ENCODE peak calls at places on chromosomes 6 and 20, in five cellular contexts. Q is T-helper 1 cell, Z is mammary epithelial cell, D is astrocyte of the spinal cord, S is left ventricle myocardium inferior. I is an unnamed sample.

GRCh38 chr20:62780696-62781095 is 15.6 kb upstream of the MRGBP start:
- DNase-seq in Q (no peak), Z (no peak), D (no peak), S (no peak), I (no peak)

GRCh38 chr6:134535831-134536230 is 217.9 kb upstream of the SGK1 start:
- DNase-seq in Q (no peak), Z (peak), D (no peak), S (no peak), I (no peak)

GRCh38 chr20:24953204-24953565 is 4.1 kb downstream of the CST7 start:
- DNase-seq in Q (no peak), Z (no peak), D (no peak), S (no peak), I (no peak)

GRCh38 chr6:28258877-28259777 is at the start of gene NKAPL:
- DNase-seq in Q (peak), Z (peak), D (peak), S (peak), I (peak)

GRCh38 chr20:4470375-4470774 is 251.3 kb upstream of the PRND start:
- DNase-seq in Q (no peak), Z (no peak), D (peak), S (no peak), I (peak)

GRCh38 chr6:110041830-110042229 is 63.7 kb downstream of the GPR6 start:
- DNase-seq in Q (no peak), Z (no peak), D (no peak), S (no peak), I (no peak)

GRCh38 chr6:17574871-17575560 is 25.1 kb upstream of the FAM8A1 start:
- DNase-seq in Q (no peak), Z (peak), D (peak), S (no peak), I (peak)

GRCh38 chr6:327538-328183 is 35.4 kb downstream of the DUSP22 start:
- DNase-seq in Q (no peak), Z (no peak), D (peak), S (no peak), I (no peak)

GRCh38 chr6:100023798-100024197 is 29.8 kb upstream of the MCHR2 start:
- DNase-seq in Q (no peak), Z (no peak), D (no peak), S (no peak), I (no peak)

GRCh38 chr6:112253842-112254816 is at the start of gene LAMA4:
- DNase-seq in Q (no peak), Z (peak), D (peak), S (peak), I (peak)

GRCh38 chr6:158607411-158608170 is 37.0 kb downstream of the DYNLT1 start:
- DNase-seq in Q (no peak), Z (no peak), D (peak), S (no peak), I (no peak)

GRCh38 chr6:50128420-50129005 is 78.8 kb upstream of the DEFB112 start:
- DNase-seq in Q (no peak), Z (no peak), D (peak), S (no peak), I (peak)

GRCh38 chr20:57078101-57078500 is 188.3 kb downstream of the BMP7 start:
- DNase-seq in Q (no peak), Z (no peak), D (no peak), S (no peak), I (no peak)

GRCh38 chr20:25254986-25255680 is 7.2 kb downstream of the PYGB start:
- DNase-seq in Q (no peak), Z (peak), D (no peak), S (peak), I (peak)

GRCh38 chr6:51398064-51398740 is 579.5 kb downstream of the TFAP2B start:
- DNase-seq in Q (no peak), Z (peak), D (no peak), S (no peak), I (peak)

GRCh38 chr20:38982291-38982690 is 20.1 kb downstream of the DHX35 start:
- DNase-seq in Q (no peak), Z (peak), D (peak), S (no peak), I (no peak)

GRCh38 chr6:63442870-63443269 is 123.1 kb upstream of the LGSN start:
- DNase-seq in Q (no peak), Z (no peak), D (no peak), S (no peak), I (no peak)

GRCh38 chr6:21898107-21898796 is 304.7 kb downstream of the SOX4 start:
- DNase-seq in Q (no peak), Z (peak), D (peak), S (no peak), I (no peak)

GRCh38 chr6:72674842-72675241 is 53.0 kb downstream of the KCNQ5 start:
- DNase-seq in Q (no peak), Z (no peak), D (no peak), S (no peak), I (no peak)

GRCh38 chr6:134421496-134421895 is 103.6 kb upstream of the SGK1 start:
- DNase-seq in Q (no peak), Z (no peak), D (peak), S (no peak), I (no peak)

GRCh38 chr6:148851683-148852556 is 105.1 kb downstream of the UST start:
- DNase-seq in Q (no peak), Z (no peak), D (no peak), S (no peak), I (no peak)

GRCh38 chr6:150175611-150176151 is 32.8 kb downstream of the PPP1R14C start:
- DNase-seq in Q (no peak), Z (no peak), D (no peak), S (no peak), I (peak)

GRCh38 chr6:42493914-42494539 is 42.3 kb upstream of the TRERF1 start:
- DNase-seq in Q (no peak), Z (no peak), D (no peak), S (no peak), I (no peak)

GRCh38 chr6:33668914-33669313 is 42.6 kb downstream of the UQCC2 start:
- DNase-seq in Q (peak), Z (peak), D (no peak), S (no peak), I (peak)

GRCh38 chr20:47042464-47042863 is 147.8 kb downstream of the EYA2 start:
- DNase-seq in Q (no peak), Z (no peak), D (no peak), S (no peak), I (no peak)

GRCh38 chr6:42616716-42617115 is 52.9 kb downstream of the UBR2 start:
- DNase-seq in Q (no peak), Z (no peak), D (no peak), S (no peak), I (no peak)

GRCh38 chr20:43185901-43186300 is 3.8 kb downstream of the PTPRT start:
- DNase-seq in Q (no peak), Z (no peak), D (no peak), S (no peak), I (no peak)

GRCh38 chr6:136846046-136846445 is 23.7 kb downstream of the PEX7 start:
- DNase-seq in Q (no peak), Z (peak), D (peak), S (no peak), I (peak)

GRCh38 chr6:3796396-3796795 is 44.9 kb upstream of the PXDC1 start:
- DNase-seq in Q (no peak), Z (peak), D (no peak), S (peak), I (no peak)

GRCh38 chr6:137813308-137813707 is 53.8 kb upstream of the TNFAIP3 start:
- DNase-seq in Q (no peak), Z (peak), D (no peak), S (no peak), I (peak)

GRCh38 chr20:46207031-46207549 is 89.0 kb downstream of the CD40 start:
- DNase-seq in Q (no peak), Z (no peak), D (no peak), S (no peak), I (no peak)

GRCh38 chr6:137846772-137847313 is 20.2 kb upstream of the TNFAIP3 start:
- DNase-seq in Q (no peak), Z (no peak), D (no peak), S (peak), I (no peak)

GRCh38 chr6:11096109-11096508 is 2.5 kb downstream of the SMIM13 start:
- DNase-seq in Q (no peak), Z (peak), D (peak), S (no peak), I (peak)

GRCh38 chr6:168865-169455 is 123.3 kb upstream of the DUSP22 start:
- DNase-seq in Q (no peak), Z (peak), D (peak), S (no peak), I (peak)

GRCh38 chr6:14664616-14665315 is 547.2 kb downstream of the CD83 start:
- DNase-seq in Q (no peak), Z (no peak), D (no peak), S (no peak), I (no peak)

GRCh38 chr6:11386323-11386722 is 151.2 kb upstream of the TMEM170B start:
- DNase-seq in Q (no peak), Z (no peak), D (no peak), S (no peak), I (no peak)